ENCODE peak calls at places on chromosomes 12 and 14, in five cellular contexts. One of them, this sample, is unnamed.

GRCh38 chr14:88546621-88547385 is 8.0 kb downstream of the PTPN21 start:
- DNase-seq in cardiac muscle cell: no peak
- DNase-seq in ascending aorta: no peak
- DNase-seq in foreskin fibroblast: no peak
- DNase-seq in psoas muscle: no peak
- DNase-seq in this sample: no peak

GRCh38 chr12:51323966-51324895 is at the start of gene BIN2:
- DNase-seq in cardiac muscle cell: no peak
- DNase-seq in ascending aorta: peak
- DNase-seq in foreskin fibroblast: no peak
- DNase-seq in psoas muscle: peak
- DNase-seq in this sample: no peak

GRCh38 chr12:68559984-68560822 is 50.5 kb upstream of the RAP1B start:
- DNase-seq in cardiac muscle cell: peak
- DNase-seq in ascending aorta: no peak
- DNase-seq in foreskin fibroblast: no peak
- DNase-seq in psoas muscle: peak
- DNase-seq in this sample: no peak

GRCh38 chr12:115636546-115636945 is 640.9 kb downstream of the MED13L start:
- DNase-seq in cardiac muscle cell: no peak
- DNase-seq in ascending aorta: no peak
- DNase-seq in foreskin fibroblast: no peak
- DNase-seq in psoas muscle: no peak
- DNase-seq in this sample: no peak

GRCh38 chr14:23175823-23176222 is 7.6 kb downstream of the SLC7A8 start:
- DNase-seq in cardiac muscle cell: peak
- DNase-seq in ascending aorta: no peak
- DNase-seq in foreskin fibroblast: peak
- DNase-seq in psoas muscle: no peak
- DNase-seq in this sample: no peak

GRCh38 chr14:96217381-96217913 is 12.8 kb downstream of the BDKRB2 start:
- DNase-seq in cardiac muscle cell: no peak
- DNase-seq in ascending aorta: no peak
- DNase-seq in foreskin fibroblast: no peak
- DNase-seq in psoas muscle: no peak
- DNase-seq in this sample: no peak

GRCh38 chr14:67599698-67600561 is at the start of gene PIGH:
- DNase-seq in cardiac muscle cell: peak
- DNase-seq in ascending aorta: peak
- DNase-seq in foreskin fibroblast: peak
- DNase-seq in psoas muscle: peak
- DNase-seq in this sample: peak

GRCh38 chr14:105384605-105385321 is 13.6 kb upstream of the TEX22 start:
- DNase-seq in cardiac muscle cell: no peak
- DNase-seq in ascending aorta: no peak
- DNase-seq in foreskin fibroblast: no peak
- DNase-seq in psoas muscle: no peak
- DNase-seq in this sample: no peak

GRCh38 chr14:54840336-54840735 is 62.3 kb downstream of the GCH1 start:
- DNase-seq in cardiac muscle cell: peak
- DNase-seq in ascending aorta: no peak
- DNase-seq in foreskin fibroblast: no peak
- DNase-seq in psoas muscle: no peak
- DNase-seq in this sample: no peak

GRCh38 chr14:74922752-74923401 is at the start of gene RPS6KL1:
- DNase-seq in cardiac muscle cell: peak
- DNase-seq in ascending aorta: peak
- DNase-seq in foreskin fibroblast: peak
- DNase-seq in psoas muscle: peak
- DNase-seq in this sample: peak

GRCh38 chr14:37253905-37254304 is 56.2 kb downstream of the MIPOL1 start:
- DNase-seq in cardiac muscle cell: peak
- DNase-seq in ascending aorta: no peak
- DNase-seq in foreskin fibroblast: peak
- DNase-seq in psoas muscle: no peak
- DNase-seq in this sample: no peak

GRCh38 chr14:61690039-61690438 is 5.3 kb upstream of the HIF1A start:
- DNase-seq in cardiac muscle cell: no peak
- DNase-seq in ascending aorta: no peak
- DNase-seq in foreskin fibroblast: no peak
- DNase-seq in psoas muscle: no peak
- DNase-seq in this sample: no peak

GRCh38 chr12:122747224-122748175 is 5.1 kb upstream of the DENR start:
- DNase-seq in cardiac muscle cell: no peak
- DNase-seq in ascending aorta: no peak
- DNase-seq in foreskin fibroblast: no peak
- DNase-seq in psoas muscle: no peak
- DNase-seq in this sample: no peak

GRCh38 chr12:60106207-60106606 is 510.4 kb downstream of the SLC16A7 start:
- DNase-seq in cardiac muscle cell: peak
- DNase-seq in ascending aorta: no peak
- DNase-seq in foreskin fibroblast: no peak
- DNase-seq in psoas muscle: no peak
- DNase-seq in this sample: no peak

GRCh38 chr14:47676301-47676617 is 854 bp upstream of the MDGA2 start:
- DNase-seq in cardiac muscle cell: no peak
- DNase-seq in ascending aorta: no peak
- DNase-seq in foreskin fibroblast: no peak
- DNase-seq in psoas muscle: no peak
- DNase-seq in this sample: no peak

GRCh38 chr14:37232907-37233481 is 35.3 kb downstream of the MIPOL1 start:
- DNase-seq in cardiac muscle cell: peak
- DNase-seq in ascending aorta: no peak
- DNase-seq in foreskin fibroblast: peak
- DNase-seq in psoas muscle: no peak
- DNase-seq in this sample: no peak

GRCh38 chr14:62451221-62451620 is 594.0 kb downstream of the KCNH5 start:
- DNase-seq in cardiac muscle cell: no peak
- DNase-seq in ascending aorta: no peak
- DNase-seq in foreskin fibroblast: no peak
- DNase-seq in psoas muscle: no peak
- DNase-seq in this sample: peak

GRCh38 chr14:96592591-96593388 is 90.6 kb downstream of the PAPOLA start:
- DNase-seq in cardiac muscle cell: peak
- DNase-seq in ascending aorta: no peak
- DNase-seq in foreskin fibroblast: no peak
- DNase-seq in psoas muscle: peak
- DNase-seq in this sample: no peak

GRCh38 chr14:66974397-66975025 is 214.7 kb upstream of the GARIN2 start:
- DNase-seq in cardiac muscle cell: peak
- DNase-seq in ascending aorta: no peak
- DNase-seq in foreskin fibroblast: peak
- DNase-seq in psoas muscle: no peak
- DNase-seq in this sample: no peak

GRCh38 chr14:23530360-23531055 is 21.1 kb downstream of the ZFHX2 start:
- DNase-seq in cardiac muscle cell: peak
- DNase-seq in ascending aorta: no peak
- DNase-seq in foreskin fibroblast: no peak
- DNase-seq in psoas muscle: no peak
- DNase-seq in this sample: no peak

GRCh38 chr12:67772276-67773169 is 124.0 kb downstream of the DYRK2 start:
- DNase-seq in cardiac muscle cell: peak
- DNase-seq in ascending aorta: no peak
- DNase-seq in foreskin fibroblast: no peak
- DNase-seq in psoas muscle: no peak
- DNase-seq in this sample: no peak

GRCh38 chr14:94081386-94081820 is 293 bp downstream of the IFI27L1 start:
- DNase-seq in cardiac muscle cell: no peak
- DNase-seq in ascending aorta: no peak
- DNase-seq in foreskin fibroblast: no peak
- DNase-seq in psoas muscle: no peak
- DNase-seq in this sample: no peak

GRCh38 chr14:29454026-29454693 is 473.5 kb downstream of the PRKD1 start:
- DNase-seq in cardiac muscle cell: no peak
- DNase-seq in ascending aorta: no peak
- DNase-seq in foreskin fibroblast: no peak
- DNase-seq in psoas muscle: no peak
- DNase-seq in this sample: no peak
- TF ChIP-seq CTCF in cardiac muscle cell: no peak
- TF ChIP-seq CTCF in ascending aorta: no peak
- TF ChIP-seq CTCF in foreskin fibroblast: no peak
- TF ChIP-seq CTCF in psoas muscle: no peak
- TF ChIP-seq CTCF in this sample: no peak

DNA sequence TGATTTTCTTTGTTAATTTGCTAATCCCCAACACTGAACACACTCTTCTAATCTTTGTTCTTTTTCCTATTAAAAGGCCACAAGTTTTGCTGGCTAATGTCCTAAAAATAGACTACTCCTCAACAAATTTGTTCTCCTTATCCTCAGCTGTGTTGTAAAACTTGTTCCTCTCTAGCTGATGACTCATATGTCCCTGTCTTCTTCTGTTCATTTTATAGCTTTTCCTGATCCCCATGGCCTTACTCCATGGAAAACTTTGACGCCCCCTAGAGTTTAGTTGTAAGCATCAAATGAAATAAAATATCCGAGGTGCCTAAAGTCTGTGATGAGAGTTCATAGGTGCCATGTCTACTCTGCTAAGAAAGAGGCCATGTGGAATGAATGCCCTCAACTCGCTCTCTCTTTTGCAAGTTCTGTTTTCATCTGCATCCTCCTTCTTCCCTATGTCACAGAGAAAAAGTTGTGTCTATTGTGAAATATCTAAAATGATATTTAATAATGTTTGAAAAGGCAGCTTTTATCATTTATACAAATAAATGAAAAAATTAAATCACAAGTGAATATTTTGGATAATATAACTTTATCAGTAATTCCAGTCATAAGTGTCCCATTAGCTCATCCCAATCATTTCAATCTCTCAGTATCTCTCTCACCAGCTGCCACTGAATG is 237.9 kb downstream of the IPO8 start:
- DNase-seq in cardiac muscle cell: peak
- DNase-seq in ascending aorta: no peak
- DNase-seq in foreskin fibroblast: peak
- DNase-seq in psoas muscle: no peak
- DNase-seq in this sample: peak
- TF ChIP-seq CTCF in cardiac muscle cell: peak
- TF ChIP-seq CTCF in ascending aorta: no peak
- TF ChIP-seq CTCF in foreskin fibroblast: peak
- TF ChIP-seq CTCF in psoas muscle: no peak
- TF ChIP-seq CTCF in this sample: peak

GRCh38 chr14:51716610-51717009 is 64.9 kb downstream of the FRMD6 start:
- DNase-seq in cardiac muscle cell: no peak
- DNase-seq in ascending aorta: no peak
- DNase-seq in foreskin fibroblast: no peak
- DNase-seq in psoas muscle: no peak
- DNase-seq in this sample: no peak

GRCh38 chr14:51715742-51716141 is 64.0 kb downstream of the FRMD6 start:
- DNase-seq in cardiac muscle cell: no peak
- DNase-seq in ascending aorta: no peak
- DNase-seq in foreskin fibroblast: no peak
- DNase-seq in psoas muscle: no peak
- DNase-seq in this sample: no peak

GRCh38 chr14:51715250-51715649 is 63.5 kb downstream of the FRMD6 start:
- DNase-seq in cardiac muscle cell: no peak
- DNase-seq in ascending aorta: no peak
- DNase-seq in foreskin fibroblast: no peak
- DNase-seq in psoas muscle: no peak
- DNase-seq in this sample: no peak

GRCh38 chr14:51724650-51725049 is 72.9 kb downstream of the FRMD6 start:
- DNase-seq in cardiac muscle cell: no peak
- DNase-seq in ascending aorta: no peak
- DNase-seq in foreskin fibroblast: no peak
- DNase-seq in psoas muscle: no peak
- DNase-seq in this sample: no peak

GRCh38 chr14:51719970-51720369 is 68.3 kb downstream of the FRMD6 start:
- DNase-seq in cardiac muscle cell: no peak
- DNase-seq in ascending aorta: no peak
- DNase-seq in foreskin fibroblast: no peak
- DNase-seq in psoas muscle: no peak
- DNase-seq in this sample: no peak
- TF ChIP-seq CTCF in cardiac muscle cell: no peak
- TF ChIP-seq CTCF in ascending aorta: no peak
- TF ChIP-seq CTCF in foreskin fibroblast: no peak
- TF ChIP-seq CTCF in psoas muscle: no peak
- TF ChIP-seq CTCF in this sample: no peak

GRCh38 chr12:48995061-48995879 is 3.9 kb downstream of the DDN start:
- DNase-seq in cardiac muscle cell: peak
- DNase-seq in ascending aorta: no peak
- DNase-seq in foreskin fibroblast: peak
- DNase-seq in psoas muscle: peak
- DNase-seq in this sample: no peak
- TF ChIP-seq CTCF in cardiac muscle cell: peak
- TF ChIP-seq CTCF in ascending aorta: peak
- TF ChIP-seq CTCF in foreskin fibroblast: peak
- TF ChIP-seq CTCF in psoas muscle: peak
- TF ChIP-seq CTCF in this sample: peak